ENCODE peak calls at places on chromosomes 2 and 18, in seven cellular contexts. B is sciatic nerve, J is skeletal muscle cell, M is SK-MEL-5, I is NCI-H774, A is mesenchymal stem cell, R is GM12892. P is an unnamed sample.
A peak's percentile ranks its signal among the peaks of the same experiment; 100 is the strongest.

GRCh38 chr2:173511942-173512341 is 157.3 kb downstream of the CDCA7 start:
- DNase-seq in J (no peak), B (no peak), R (no peak), A (no peak), M (no peak), I (no peak), P (no peak)

GRCh38 chr2:207833265-207833751 is 63.6 kb upstream of the FZD5 start:
- DNase-seq in I (no peak), R (peak; percentile 26), M (no peak), A (peak; percentile 16), B (no peak), J (no peak), P (no peak)

GRCh38 chr18:13313006-13313661 is 94.6 kb downstream of the LDLRAD4 start:
- DNase-seq in R (no peak), J (no peak), A (no peak), I (no peak), B (no peak), M (no peak), P (no peak)

GRCh38 chr2:126359494-126359893 is 296.5 kb upstream of the GYPC start:
- DNase-seq in A (peak; percentile 26), M (peak; percentile 74), R (no peak), J (no peak), B (no peak), I (peak; percentile 19), P (peak; percentile 6)

GRCh38 chr2:129847043-129847442 is 132.4 kb upstream of the RAB6C start:
- DNase-seq in B (no peak), J (no peak), I (no peak), A (no peak), M (no peak), R (no peak), P (no peak)

GRCh38 chr2:38565333-38565732 is 37.4 kb downstream of the HNRNPLL start:
- DNase-seq in J (no peak), B (no peak), R (no peak), I (no peak), M (no peak), A (no peak), P (no peak)

GRCh38 chr2:213451542-213452256 is 167.4 kb downstream of the SPAG16 start:
- DNase-seq in I (no peak), M (no peak), A (no peak), J (no peak), B (no peak), R (no peak), P (no peak)

GRCh38 chr18:12855886-12856285 is 28.2 kb downstream of the PTPN2 start:
- DNase-seq in J (no peak), I (no peak), B (no peak), R (no peak), M (no peak), A (no peak), P (no peak)

GRCh38 chr2:226979004-226979403 is 143.2 kb downstream of the RHBDD1 start:
- DNase-seq in I (no peak), B (no peak), J (no peak), R (no peak), M (peak; percentile 24), A (no peak), P (no peak)

GRCh38 chr2:127155901-127156300 is 48.9 kb upstream of the BIN1 start:
- DNase-seq in B (peak; percentile 67), A (peak; percentile 51), I (no peak), R (no peak), M (peak; percentile 9), J (peak; percentile 48), P (no peak)

GRCh38 chr2:216713691-216714411 is 18.5 kb upstream of the IGFBP5 start:
- DNase-seq in A (peak; percentile 87), M (peak; percentile 84), R (no peak), J (peak; percentile 92), I (no peak), B (peak; percentile 67), P (no peak)

GRCh38 chr2:205650931-205651330 is 31.4 kb upstream of the NRP2 start:
- DNase-seq in M (no peak), J (no peak), R (no peak), A (no peak), I (no peak), B (no peak), P (no peak)

P was measured in NCI-H460.